ENCODE peak calls at places on chromosomes 6 and 20, in five cellular contexts. Y is GM23338, N is adrenal gland, W is adipocyte, U is psoas muscle. B is an unnamed sample.

GRCh38 chr6:18454446-18454845 is 67.3 kb downstream of the RNF144B start:
- DNase-seq in N (no peak), W (no peak), U (no peak), Y (no peak), B (no peak)

GRCh38 chr20:59672576-59672975 is 68.2 kb downstream of the PHACTR3 start:
- DNase-seq in N (no peak), U (no peak), Y (no peak), W (no peak), B (no peak)

GRCh38 chr6:10205892-10206291 is 209.0 kb downstream of the TFAP2A start:
- DNase-seq in N (no peak), W (no peak), Y (no peak), U (no peak), B (no peak)

GRCh38 chr6:84052204-84052882 is 18.8 kb downstream of the MRAP2 start:
- DNase-seq in W (peak; percentile 75), N (peak; percentile 79), Y (peak; percentile 89), U (peak; percentile 69), B (peak; percentile 86)

GRCh38 chr6:28750926-28751458 is 172.8 kb downstream of the TRIM27 start:
- DNase-seq in Y (no peak), N (no peak), W (no peak), U (no peak), B (no peak)

GRCh38 chr6:131353876-131354275 is 218.6 kb downstream of the AKAP7 start:
- DNase-seq in Y (no peak), U (no peak), W (no peak), N (no peak), B (no peak)

GRCh38 chr6:112237644-112238043 is 16.7 kb downstream of the LAMA4 start:
- DNase-seq in U (peak; percentile 47), N (peak; percentile 77), W (peak; percentile 94), Y (no peak), B (no peak)

GRCh38 chr6:154039231-154039842 is at the start of gene OPRM1:
- DNase-seq in U (peak; percentile 14), N (peak; percentile 56), Y (peak; percentile 93), W (peak; percentile 40), B (peak; percentile 94)

GRCh38 chr6:147204843-147205311 is 660 bp downstream of the STXBP5 start:
- DNase-seq in N (no peak), U (no peak), Y (no peak), W (peak; percentile 52), B (no peak)

GRCh38 chr6:134602123-134602522 is 284.2 kb upstream of the SGK1 start:
- DNase-seq in W (no peak), U (no peak), N (no peak), Y (no peak), B (no peak)

GRCh38 chr6:22764521-22764920 is 195.2 kb downstream of the HDGFL1 start:
- DNase-seq in U (no peak), Y (no peak), W (peak; percentile 20), N (no peak), B (no peak)

GRCh38 chr20:9985773-9986172 is 49.0 kb upstream of the ANKEF1 start:
- DNase-seq in Y (no peak), N (no peak), U (no peak), W (peak; percentile 62), B (no peak)

GRCh38 chr20:25360631-25361286 is 29.9 kb downstream of the ABHD12 start:
- DNase-seq in Y (no peak), U (no peak), N (no peak), W (peak; percentile 9), B (no peak)

GRCh38 chr20:46393967-46394366 is 12.4 kb downstream of the ELMO2 start:
- DNase-seq in W (no peak), N (no peak), Y (no peak), U (no peak), B (no peak)

GRCh38 chr6:39370021-39370420 is 47.5 kb upstream of the KCNK16 start:
- DNase-seq in W (no peak), U (no peak), N (no peak), Y (no peak), B (no peak)

GRCh38 chr6:113842165-113842564 is 15.0 kb upstream of the MARCKS start:
- DNase-seq in W (no peak), N (no peak), U (no peak), Y (no peak), B (no peak)

GRCh38 chr20:38060536-38060935 is 27.0 kb downstream of the RPRD1B start:
- DNase-seq in U (no peak), N (no peak), Y (no peak), W (peak; percentile 60), B (no peak)

GRCh38 chr20:63086421-63087235 is 79.9 kb upstream of the BHLHE23 start:
- DNase-seq in W (no peak), U (no peak), Y (no peak), N (no peak), B (no peak)

GRCh38 chr6:16684195-16684689 is 77.0 kb downstream of the ATXN1 start:
- DNase-seq in N (no peak), W (peak; percentile 30), U (no peak), Y (no peak), B (no peak)

GRCh38 chr6:30463242-30463641 is 26.1 kb upstream of the HLA-E start:
- DNase-seq in W (no peak), U (no peak), N (no peak), Y (no peak), B (no peak)

GRCh38 chr20:52104546-52105044 is 87.0 kb downstream of the ZFP64 start:
- DNase-seq in N (no peak), Y (peak; percentile 88), U (no peak), W (peak; percentile 48), B (peak; percentile 75)

GRCh38 chr6:117404548-117404947 is 21.2 kb downstream of the ROS1 start:
- DNase-seq in N (no peak), Y (no peak), W (peak; percentile 52), U (no peak), B (peak; percentile 18)

GRCh38 chr20:41074441-41074840 is 45.8 kb downstream of the TOP1 start:
- DNase-seq in U (no peak), Y (no peak), W (no peak), N (no peak), B (no peak)
- H3K4me1 ChIP-seq in U (peaks cover 38% of the 10 kb centered on the region), Y (peaks cover 16% of the 10 kb centered on the region), W (peaks cover 36% of the 10 kb centered on the region), N (peaks cover 55% of the 10 kb centered on the region), B (peaks cover 33% of the 10 kb centered on the region)

DNA sequence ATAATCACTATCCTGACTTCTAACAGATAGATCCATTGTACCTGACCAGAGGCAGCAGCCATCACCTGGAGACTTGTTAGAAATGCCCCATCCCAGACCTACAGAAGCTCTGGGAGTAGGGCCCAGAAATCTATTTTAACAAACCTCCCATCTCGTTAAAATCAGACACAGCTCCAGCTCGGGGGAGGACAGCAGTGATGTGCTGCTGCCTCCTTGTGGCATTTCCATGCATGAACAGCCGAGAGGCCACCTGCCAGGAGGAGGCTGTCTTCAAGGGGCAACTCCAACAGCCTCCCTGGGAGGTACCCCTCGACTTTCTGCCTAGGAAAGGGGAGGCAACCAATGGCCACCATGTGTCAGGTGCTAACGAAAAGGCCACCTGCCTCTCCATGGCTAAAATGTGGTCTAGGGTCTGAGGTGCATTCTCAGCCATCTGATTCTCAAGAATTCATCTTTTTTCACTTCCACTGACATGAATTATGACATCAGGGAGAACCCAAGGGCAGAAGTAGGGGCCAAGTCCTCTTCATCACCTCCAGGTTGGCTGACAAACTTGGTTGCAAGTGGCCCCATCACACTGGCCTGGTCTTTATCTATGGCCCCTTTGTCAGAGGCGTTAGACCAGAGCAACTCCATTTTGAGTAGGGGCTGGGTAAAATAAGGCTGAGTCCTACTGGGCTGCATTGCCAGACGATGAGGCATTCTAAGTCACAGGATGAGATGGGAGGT is 12.2 kb upstream of the KCNK15 start:
- DNase-seq in U (peak; percentile 66), Y (peak; percentile 88), N (peak; percentile 88), W (peak; percentile 91), B (peak; percentile 81)
- H3K4me1 ChIP-seq in U (peaks cover 37% of the 10 kb centered on the region), Y (peaks cover 13% of the 10 kb centered on the region), N (peaks cover 14% of the 10 kb centered on the region), W (peaks cover 39% of the 10 kb centered on the region), B (peaks cover 8% of the 10 kb centered on the region)

GRCh38 chr20:6489361-6490154 is 277.9 kb upstream of the BMP2 start:
- DNase-seq in Y (no peak), W (no peak), U (no peak), N (no peak), B (no peak)
- H3K4me1 ChIP-seq in Y (no peaks in the 10 kb centered on the region), W (no peaks in the 10 kb centered on the region), U (no peaks in the 10 kb centered on the region), N (no peaks in the 10 kb centered on the region), B (peaks cover 4% of the 10 kb centered on the region)

GRCh38 chr6:3366596-3367413 is 90.0 kb downstream of the SLC22A23 start:
- DNase-seq in Y (no peak), W (no peak), U (no peak), N (no peak), B (no peak)
- H3K4me1 ChIP-seq in Y (peaks cover under 1% of the 10 kb centered on the region), W (peaks cover 8% of the 10 kb centered on the region), U (peaks cover 14% of the 10 kb centered on the region), N (no peaks in the 10 kb centered on the region), B (peaks cover 4% of the 10 kb centered on the region)

DNA sequence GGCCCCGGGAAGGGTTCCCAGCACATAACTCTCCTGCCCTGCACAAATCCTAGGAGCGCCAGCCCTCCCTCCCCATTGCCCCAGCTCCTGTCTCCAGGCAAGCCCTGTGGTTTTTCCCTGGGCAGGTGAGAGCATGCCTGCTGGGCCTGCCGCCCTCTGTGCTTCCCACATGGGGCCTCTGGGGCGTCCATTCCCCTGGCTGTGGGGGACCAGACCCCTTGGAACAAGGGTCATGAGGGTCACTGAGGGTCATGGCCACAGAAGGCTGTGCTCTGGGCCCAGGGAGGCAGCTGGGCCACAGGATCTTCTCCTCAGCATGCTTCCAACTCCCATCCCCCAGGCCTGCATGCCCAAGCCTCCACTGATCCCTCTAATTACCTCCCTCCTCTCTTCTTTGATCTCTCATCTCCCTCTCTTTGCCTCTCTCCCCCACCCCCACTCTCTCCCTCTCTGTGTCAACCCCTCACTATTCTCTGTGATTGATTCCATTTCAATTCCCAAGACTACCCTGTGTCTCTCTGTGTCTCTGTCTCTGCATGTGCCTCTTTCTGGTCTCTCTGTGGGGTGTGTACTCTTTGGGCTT is 6.1 kb downstream of the MDFI start:
- DNase-seq in N (no peak), U (no peak), Y (peak; percentile 40), W (no peak), B (peak; percentile 71)
- H3K4me1 ChIP-seq in N (no peaks in the 10 kb centered on the region), U (no peaks in the 10 kb centered on the region), Y (peaks cover 46% of the 10 kb centered on the region), W (peaks cover under 1% of the 10 kb centered on the region), B (peaks cover 46% of the 10 kb centered on the region)

GRCh38 chr6:50823130-50823920 is 4.7 kb downstream of the TFAP2B start:
- DNase-seq in N (no peak), Y (no peak), U (no peak), W (no peak), B (no peak)

GRCh38 chr6:50826803-50827202 is 8.1 kb downstream of the TFAP2B start:
- DNase-seq in W (no peak), N (no peak), Y (no peak), U (no peak), B (peak; percentile 77)

GRCh38 chr6:50824505-50824904 is 5.8 kb downstream of the TFAP2B start:
- DNase-seq in U (no peak), N (no peak), Y (peak; percentile 76), W (no peak), B (no peak)

GRCh38 chr6:50825375-50826036 is 6.8 kb downstream of the TFAP2B start:
- DNase-seq in U (no peak), W (no peak), Y (no peak), N (no peak), B (no peak)

DNA sequence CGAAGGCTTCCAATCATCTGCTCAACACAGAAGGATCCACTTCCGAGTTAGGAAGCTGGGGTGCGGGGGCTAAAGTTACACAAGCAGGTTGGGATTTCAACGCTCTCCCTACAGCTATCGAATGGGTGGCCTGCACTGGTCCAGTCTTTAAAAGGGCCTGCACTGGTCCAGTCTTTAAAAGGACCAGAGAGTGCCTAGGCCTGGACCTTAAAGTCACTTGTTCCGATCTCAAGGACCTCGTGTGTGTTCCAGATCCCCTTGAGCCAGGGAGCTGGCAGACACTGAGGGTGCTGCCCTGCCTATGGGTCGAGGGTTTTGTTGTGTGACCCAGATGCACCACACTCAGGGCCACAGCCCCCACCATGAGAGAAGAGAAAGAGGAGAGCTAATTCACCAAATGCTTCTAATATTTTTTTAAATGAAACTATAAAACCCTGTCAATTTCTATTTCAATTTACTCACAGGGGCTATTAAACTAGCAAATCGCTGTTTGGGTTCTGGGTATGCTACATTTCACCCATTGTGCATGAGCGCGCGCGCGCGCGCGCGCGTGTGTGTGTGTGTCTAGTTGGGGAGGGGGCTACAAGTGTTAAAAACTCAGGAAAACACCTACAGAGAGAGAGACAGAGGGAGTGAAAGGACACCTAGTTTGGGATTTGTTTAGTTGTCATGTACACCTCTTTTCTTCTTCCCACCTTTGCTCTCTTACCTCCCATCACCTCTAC is 7.5 kb downstream of the TFAP2B start:
- DNase-seq in U (no peak), W (no peak), N (no peak), Y (no peak), B (no peak)
- H3K4me1 ChIP-seq in U (no peaks in the 10 kb centered on the region), W (no peaks in the 10 kb centered on the region), N (no peaks in the 10 kb centered on the region), Y (peaks cover 96% of the 10 kb centered on the region), B (peaks cover 41% of the 10 kb centered on the region)

B was measured in neural progenitor cell.